ENCODE peak calls at places on chromosomes 13 and 19, in eight cellular contexts. D, X, U, A, T, E, B and R are unnamed samples.
A peak's percentile ranks its signal among the peaks of the same experiment; 100 is the strongest.

GRCh38 chr13:110644892-110645521 is 29.7 kb downstream of the NAXD start:
- DNase-seq in B (peak; percentile 4), E (peak; percentile 36), T (peak; percentile 62), U (peak; percentile 73), X (peak; percentile 36), D (peak; percentile 89), A (peak; percentile 63), R (peak; percentile 97)

GRCh38 chr13:94328336-94329041 is 151.0 kb downstream of the DCT start:
- DNase-seq in D (no peak), U (no peak), T (no peak), E (no peak), A (no peak), X (no peak), B (no peak), R (no peak)

GRCh38 chr19:34508540-34508939 is 27.0 kb downstream of the WTIP start:
- DNase-seq in B (no peak), E (no peak), U (no peak), A (no peak), T (no peak), D (no peak), X (no peak), R (peak; percentile 35)

GRCh38 chr13:25085125-25085742 is 10.7 kb upstream of the PABPC3 start:
- DNase-seq in T (no peak), B (peak; percentile 3), E (peak; percentile 1), U (no peak), A (peak; percentile 12), X (no peak), D (peak; percentile 39), R (peak; percentile 68)

GRCh38 chr13:113327391-113327765 is 30.3 kb downstream of the LAMP1 start:
- DNase-seq in A (no peak), T (no peak), D (no peak), B (no peak), U (no peak), E (no peak), X (no peak), R (no peak)

GRCh38 chr13:76854894-76855293 is 31.3 kb downstream of the KCTD12 start:
- DNase-seq in D (no peak), X (no peak), B (no peak), E (no peak), A (no peak), T (no peak), U (no peak), R (no peak)

GRCh38 chr19:14385492-14385891 is 4.2 kb downstream of the ADGRE5 start:
- DNase-seq in B (no peak), T (no peak), U (no peak), E (no peak), A (no peak), D (no peak), X (no peak), R (peak; percentile 4)

GRCh38 chr19:6683971-6684370 is 14.0 kb upstream of the TNFSF14 start:
- DNase-seq in D (no peak), U (no peak), B (no peak), E (no peak), A (no peak), X (no peak), T (no peak), R (no peak)